ENCODE peak calls at places on chromosomes 12 and 14, in nine cellular contexts. A is A673; K is CD8-positive, alpha-beta T cell; S is GM23248; Q is iPS DF 6.9; L is upper lobe of right lung; J is tibial artery; E is PC-3; U is endodermal cell. G is an unnamed sample.

GRCh38 chr12:63913929-63914328 is 69.4 kb downstream of the SRGAP1 start:
- DNase-seq in A (no peak), K (no peak), S (no peak), Q (no peak), L (no peak), J (no peak), E (no peak), U (no peak), G (no peak)

GRCh38 chr12:12334710-12335040 is 15.4 kb downstream of the MANSC1 start:
- DNase-seq in A (no peak), K (no peak), S (no peak), Q (no peak), L (no peak), J (no peak), E (no peak), U (no peak), G (no peak)

GRCh38 chr14:104287301-104288009 is 149.1 kb downstream of the KIF26A start:
- DNase-seq in A (no peak), K (no peak), S (no peak), Q (no peak), L (peak), J (peak), E (no peak), U (peak), G (no peak)

GRCh38 chr12:124369055-124369900 is 74.4 kb downstream of the RFLNA start:
- DNase-seq in A (no peak), K (no peak), S (peak), Q (no peak), L (peak), J (peak), E (peak), U (no peak), G (no peak)

GRCh38 chr12:104925501-104925900 is 32.6 kb downstream of the SLC41A2 start:
- DNase-seq in A (no peak), K (no peak), S (no peak), Q (no peak), L (no peak), J (no peak), E (no peak), U (no peak), G (no peak)

GRCh38 chr12:30622509-30622908 is 73.2 kb downstream of the IPO8 start:
- DNase-seq in A (peak), K (no peak), S (peak), Q (no peak), L (no peak), J (no peak), E (peak), U (no peak), G (peak)

GRCh38 chr14:105118646-105119409 is 49.7 kb downstream of the JAG2 start:
- DNase-seq in A (no peak), K (no peak), S (no peak), Q (no peak), L (no peak), J (no peak), E (peak), U (no peak), G (peak)

GRCh38 chr12:87923361-87923760 is 105.8 kb downstream of the C12orf50 start:
- DNase-seq in A (no peak), K (no peak), S (no peak), Q (no peak), L (no peak), J (no peak), E (no peak), U (no peak), G (no peak)

GRCh38 chr12:84384384-84384783 is 528.2 kb downstream of the SLC6A15 start:
- DNase-seq in A (no peak), K (no peak), S (no peak), Q (no peak), L (no peak), J (no peak), E (no peak), U (no peak), G (no peak)

GRCh38 chr12:111084172-111084571 is 163.8 kb upstream of the MYL2 start:
- DNase-seq in A (no peak), K (no peak), S (no peak), Q (no peak), L (no peak), J (no peak), E (no peak), U (no peak), G (no peak)

GRCh38 chr12:53456654-53457366 is 4.9 kb downstream of the PCBP2 start:
- DNase-seq in A (no peak), K (no peak), S (no peak), Q (no peak), L (no peak), J (no peak), E (no peak), U (no peak), G (no peak)

GRCh38 chr12:108565976-108566375 is 3.6 kb downstream of the ISCU start:
- DNase-seq in A (peak), K (peak), S (peak), Q (no peak), L (peak), J (peak), E (peak), U (peak), G (peak)
- H3K4me3 ChIP-seq in A (no peak), K (no peak), S (no peak), Q (no peak), L (no peak), J (no peak), E (no peak), U (no peak), G (no peak)

GRCh38 chr12:4203772-4204376 is 69.7 kb upstream of the CCND2 start:
- DNase-seq in A (no peak), K (no peak), S (no peak), Q (peak), L (no peak), J (no peak), E (no peak), U (no peak), G (no peak)
- H3K4me3 ChIP-seq in A (no peak), K (no peak), S (no peak), Q (no peak), L (no peak), J (no peak), E (no peak), U (no peak), G (no peak)

GRCh38 chr14:27672047-27672446 is 1074.2 kb upstream of the NOVA1 start:
- DNase-seq in A (no peak), K (no peak), S (no peak), Q (no peak), L (no peak), J (no peak), E (peak), U (no peak), G (no peak)
- H3K4me3 ChIP-seq in A (no peak), K (no peak), S (no peak), Q (no peak), L (no peak), J (no peak), E (no peak), U (peak), G (no peak)

GRCh38 chr12:67827820-67828383 is 161.3 kb upstream of the IFNG-AS1 start:
- DNase-seq in A (peak), K (no peak), S (peak), Q (no peak), L (no peak), J (no peak), E (peak), U (no peak), G (peak)

GRCh38 chr12:67829873-67830272 is 159.4 kb upstream of the IFNG-AS1 start:
- DNase-seq in A (peak), K (no peak), S (no peak), Q (no peak), L (no peak), J (no peak), E (no peak), U (no peak), G (no peak)

GRCh38 chr12:67832155-67832554 is 157.1 kb upstream of the IFNG-AS1 start:
- DNase-seq in A (no peak), K (no peak), S (no peak), Q (no peak), L (no peak), J (no peak), E (no peak), U (no peak), G (no peak)

GRCh38 chr12:67826148-67826547 is 163.1 kb upstream of the IFNG-AS1 start:
- DNase-seq in A (no peak), K (no peak), S (peak), Q (no peak), L (no peak), J (no peak), E (no peak), U (no peak), G (no peak)

DNA sequence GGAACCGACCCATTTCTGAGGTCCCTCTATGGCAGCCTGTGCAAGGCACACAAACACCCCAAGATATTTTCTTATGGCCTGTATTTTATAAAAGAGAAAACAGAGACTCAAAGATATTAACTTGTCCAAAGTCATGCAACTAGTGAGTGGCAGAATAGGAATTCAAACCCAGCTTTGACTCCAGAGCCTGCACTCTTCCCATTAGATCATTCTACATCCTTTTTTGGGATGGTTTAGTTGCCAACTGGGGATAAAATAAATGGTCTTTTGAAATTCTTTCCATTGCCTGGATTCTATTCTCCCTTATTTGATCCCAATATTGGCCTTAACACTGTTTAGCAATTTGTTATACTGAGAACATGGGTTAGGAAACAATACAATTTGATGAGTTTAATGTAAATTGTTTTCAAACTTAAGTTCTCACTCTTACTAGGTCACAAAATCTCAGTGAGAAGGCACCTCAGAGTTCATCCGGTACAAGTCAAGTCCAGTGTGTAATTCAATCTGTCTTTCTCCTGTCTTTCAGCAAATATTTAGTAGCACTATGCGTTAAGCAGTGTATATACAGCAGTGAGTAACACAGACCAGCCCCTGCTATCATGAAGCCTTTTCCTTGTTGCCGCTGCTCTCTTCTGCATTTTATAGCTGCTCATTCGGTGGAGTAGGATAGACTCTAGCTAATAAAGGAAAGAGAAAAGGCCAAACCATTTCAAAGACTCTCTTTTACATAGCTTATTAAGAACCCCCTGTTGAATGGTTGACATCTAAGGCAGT is 162.1 kb upstream of the IFNG-AS1 start:
- DNase-seq in A (no peak), K (no peak), S (peak), Q (no peak), L (no peak), J (no peak), E (peak), U (no peak), G (peak)
- H3K4me3 ChIP-seq in A (no peak), K (no peak), S (peak), Q (no peak), L (no peak), J (peak), E (peak), U (no peak), G (no peak)

GRCh38 chr12:77060136-77060882 is 5.1 kb downstream of the E2F7 start:
- DNase-seq in A (no peak), K (no peak), S (no peak), Q (no peak), L (no peak), J (no peak), E (no peak), U (no peak), G (no peak)

GRCh38 chr12:77060883-77061240 is 4.5 kb downstream of the E2F7 start:
- DNase-seq in A (no peak), K (no peak), S (no peak), Q (no peak), L (no peak), J (no peak), E (no peak), U (no peak), G (no peak)

GRCh38 chr12:77064891-77065360 is 443 bp downstream of the E2F7 start:
- DNase-seq in A (peak), K (no peak), S (no peak), Q (peak), L (no peak), J (peak), E (no peak), U (no peak), G (no peak)

GRCh38 chr12:77062846-77063461 is 2.4 kb downstream of the E2F7 start:
- DNase-seq in A (no peak), K (no peak), S (no peak), Q (no peak), L (no peak), J (no peak), E (peak), U (no peak), G (peak)

DNA sequence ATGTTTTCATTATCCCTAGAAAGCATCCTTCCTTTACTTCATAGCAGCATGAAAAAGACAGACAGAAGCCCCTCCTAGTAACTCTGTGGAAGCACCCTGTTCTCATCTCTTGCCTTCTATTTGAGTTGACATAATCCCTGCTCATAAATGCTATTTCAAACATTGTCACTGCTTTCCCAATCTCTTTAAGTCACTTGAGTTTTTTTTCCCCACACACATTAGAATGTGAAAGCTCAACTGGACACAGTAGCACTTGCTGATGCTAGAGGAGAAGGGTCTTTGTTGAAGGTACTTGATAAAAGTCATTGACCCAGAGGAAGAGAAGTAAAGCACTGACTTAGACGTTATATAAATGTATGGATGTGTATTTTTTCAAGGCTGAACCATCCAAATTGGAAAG is 3.0 kb downstream of the E2F7 start:
- DNase-seq in A (no peak), K (no peak), S (no peak), Q (no peak), L (no peak), J (no peak), E (no peak), U (no peak), G (no peak)
- H3K4me3 ChIP-seq in A (no peak), K (no peak), S (no peak), Q (no peak), L (peak), J (peak), E (peak), U (no peak), G (no peak)

GRCh38 chr12:48788852-48789775 is at the start of gene ADCY6:
- DNase-seq in A (peak), K (no peak), S (peak), Q (peak), L (peak), J (peak), E (peak), U (peak), G (peak)
- H3K4me3 ChIP-seq in A (peak), K (peak), S (peak), Q (peak), L (peak), J (peak), E (peak), U (peak), G (peak)

DNA sequence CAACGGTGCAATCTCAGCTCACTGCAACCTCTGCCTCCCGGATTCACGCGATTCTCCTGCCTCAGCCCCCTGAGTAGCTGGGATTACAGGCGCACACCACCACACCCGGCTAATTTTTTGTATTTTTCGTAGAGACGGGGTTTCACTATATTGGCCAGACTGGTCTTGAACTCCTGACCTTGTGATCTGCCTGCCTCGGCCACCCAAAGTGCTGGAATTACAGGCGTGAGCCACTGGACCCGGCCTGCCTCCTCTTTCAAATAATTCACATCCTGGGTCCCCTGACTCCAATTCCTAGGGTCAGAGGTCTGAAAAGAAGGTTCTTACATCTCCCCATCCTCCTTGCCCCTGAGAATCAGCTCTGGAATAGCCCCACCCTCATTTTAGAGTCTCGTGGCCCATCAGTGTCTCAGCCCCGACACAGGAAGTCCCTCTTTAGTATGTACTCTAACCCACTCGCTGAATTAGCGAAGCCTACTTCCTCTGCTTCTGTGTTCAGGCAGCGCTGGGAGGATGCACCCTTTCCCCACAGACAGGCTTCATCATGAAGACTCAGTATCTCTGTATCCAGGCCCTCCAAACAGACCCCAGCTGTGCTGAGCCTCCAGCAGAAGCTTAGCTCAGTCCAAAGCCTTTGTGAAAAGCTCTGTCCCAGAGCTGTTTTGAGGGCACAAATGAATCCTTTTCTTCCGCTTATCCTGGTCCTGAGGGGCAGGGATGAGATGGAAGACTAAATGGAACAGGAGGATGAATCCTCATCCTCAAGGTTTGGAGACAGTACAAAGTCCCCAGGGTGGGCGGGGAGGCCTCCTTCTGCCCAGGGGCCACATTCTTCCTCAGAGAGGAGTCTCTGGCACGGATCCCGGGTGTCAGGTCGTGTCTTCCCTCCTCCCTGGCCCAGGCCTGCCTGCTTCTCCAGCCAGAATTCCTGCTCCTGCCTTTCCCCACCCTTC is 3.5 kb downstream of the LPAR5 start:
- DNase-seq in A (peak), K (peak), S (no peak), Q (no peak), L (no peak), J (no peak), E (no peak), U (peak), G (peak)
- H3K4me3 ChIP-seq in A (no peak), K (peak), S (no peak), Q (no peak), L (peak), J (no peak), E (no peak), U (no peak), G (no peak)

DNA sequence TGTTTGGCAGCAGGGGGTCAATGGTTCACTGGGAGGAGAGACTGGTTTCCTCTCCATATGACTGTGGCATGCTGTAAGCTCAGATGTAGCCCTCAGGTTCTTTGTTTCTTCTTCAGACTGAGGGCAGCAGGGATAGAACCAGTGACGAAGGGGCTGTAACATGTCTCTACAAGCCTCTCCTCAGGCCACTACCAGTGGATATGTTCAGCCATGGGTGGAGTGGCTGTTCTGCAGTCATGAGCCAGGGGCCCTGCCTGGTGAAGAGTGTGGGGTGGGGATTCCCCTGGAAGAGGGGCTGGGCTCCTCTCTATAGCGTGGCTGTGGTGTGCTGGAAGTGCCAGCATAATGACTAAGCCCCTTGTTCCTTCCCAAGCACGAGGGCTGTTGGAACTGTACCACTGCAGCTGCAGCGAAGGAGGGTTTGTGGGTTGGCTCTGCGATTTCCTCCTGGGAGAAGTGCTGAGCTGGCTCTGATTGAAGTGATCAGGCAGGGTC is 55.8 kb downstream of the CMAS start:
- DNase-seq in A (no peak), K (no peak), S (peak), Q (no peak), L (no peak), J (no peak), E (peak), U (no peak), G (peak)
- H3K4me3 ChIP-seq in A (no peak), K (no peak), S (no peak), Q (no peak), L (no peak), J (no peak), E (no peak), U (no peak), G (no peak)

GRCh38 chr12:95385646-95386045 is 88.3 kb upstream of the METAP2 start:
- DNase-seq in A (no peak), K (no peak), S (peak), Q (no peak), L (no peak), J (no peak), E (no peak), U (no peak), G (no peak)
- H3K4me3 ChIP-seq in A (no peak), K (no peak), S (peak), Q (no peak), L (peak), J (peak), E (no peak), U (no peak), G (no peak)

GRCh38 chr12:26058308-26058707 is 66.5 kb downstream of the BHLHE41 start:
- DNase-seq in A (peak), K (no peak), S (no peak), Q (no peak), L (no peak), J (no peak), E (peak), U (no peak), G (no peak)

GRCh38 chr12:26055087-26055486 is 69.8 kb downstream of the BHLHE41 start:
- DNase-seq in A (no peak), K (no peak), S (no peak), Q (no peak), L (no peak), J (no peak), E (no peak), U (no peak), G (no peak)

GRCh38 chr12:26056335-26056734 is 68.5 kb downstream of the BHLHE41 start:
- DNase-seq in A (peak), K (no peak), S (peak), Q (no peak), L (no peak), J (no peak), E (peak), U (no peak), G (peak)

GRCh38 chr12:26052652-26053051 is 72.2 kb downstream of the BHLHE41 start:
- DNase-seq in A (no peak), K (no peak), S (no peak), Q (no peak), L (no peak), J (no peak), E (peak), U (no peak), G (no peak)

GRCh38 chr12:26054383-26054782 is 70.5 kb downstream of the BHLHE41 start:
- DNase-seq in A (no peak), K (no peak), S (no peak), Q (no peak), L (no peak), J (no peak), E (no peak), U (no peak), G (no peak)
- H3K4me3 ChIP-seq in A (no peak), K (no peak), S (no peak), Q (no peak), L (no peak), J (no peak), E (no peak), U (no peak), G (no peak)